ENCODE peak calls at places on chromosomes 12 and 14, in ten cellular contexts. K is HFF-Myc; E is neural crest cell; F is frontal cortex; R is ureter; I is endothelial cell; M is NCI-H2107; O is activated naive CD8-positive, alpha-beta T cell treated with anti-CD3 and anti-CD28 coated beads for 36 hours; H is NCI-H1092 treated with DMSO at 0.1 percent for 48 hours; L is cardiac muscle cell. W is an unnamed sample.

GRCh38 chr12:24198070-24198469 is 248.6 kb upstream of the SOX5 start:
- DNase-seq in K (no peak), E (no peak), F (no peak), R (no peak), I (no peak), M (no peak), O (no peak), H (no peak), L (no peak), W (no peak)

GRCh38 chr12:62632521-62632920 is 165.9 kb downstream of the MON2 start:
- DNase-seq in K (no peak), E (peak; percentile 40), F (peak; percentile 45), R (peak; percentile 54), I (peak; percentile 20), M (no peak), O (peak; percentile 5), H (peak; percentile 4), L (peak; percentile 65), W (peak; percentile 71)

GRCh38 chr12:30850684-30851083 is 75.9 kb upstream of the TSPAN11 start:
- DNase-seq in K (no peak), E (no peak), F (no peak), R (no peak), I (no peak), M (no peak), O (no peak), H (no peak), L (no peak), W (no peak)

GRCh38 chr14:88063807-88064206 is 58.9 kb downstream of the GPR65 start:
- DNase-seq in K (no peak), E (no peak), F (no peak), R (no peak), I (no peak), M (no peak), O (no peak), H (no peak), L (no peak), W (no peak)

GRCh38 chr12:109310247-109311125 is 1.4 kb upstream of the FOXN4 start:
- DNase-seq in K (no peak), E (no peak), F (no peak), R (no peak), I (no peak), M (peak; percentile 92), O (peak; percentile 15), H (peak; percentile 67), L (no peak), W (no peak)

GRCh38 chr12:120684523-120684932 is 2.4 kb upstream of the MLEC start:
- DNase-seq in K (no peak), E (no peak), F (no peak), R (no peak), I (no peak), M (no peak), O (no peak), H (no peak), L (peak; percentile 27), W (no peak)

GRCh38 chr14:22597771-22598098 is 365 bp upstream of the ABHD4 start:
- DNase-seq in K (no peak), E (no peak), F (no peak), R (no peak), I (no peak), M (no peak), O (no peak), H (no peak), L (peak; percentile 21), W (no peak)

GRCh38 chr14:95701846-95702221 is 12.1 kb downstream of the TCL1A start:
- DNase-seq in K (no peak), E (no peak), F (no peak), R (no peak), I (no peak), M (no peak), O (no peak), H (no peak), L (peak; percentile 50), W (no peak)

GRCh38 chr12:116601524-116601923 is 42.3 kb downstream of the MAP1LC3B2 start:
- DNase-seq in K (no peak), E (no peak), F (no peak), R (no peak), I (no peak), M (no peak), O (peak; percentile 21), H (no peak), L (peak; percentile 48), W (no peak)

GRCh38 chr12:16950041-16950677 is 344.2 kb upstream of the LMO3 start:
- DNase-seq in K (no peak), E (no peak), F (no peak), R (no peak), I (peak; percentile 7), M (no peak), O (no peak), H (no peak), L (no peak), W (no peak)

GRCh38 chr12:94263905-94264655 is 115.7 kb downstream of the PLXNC1 start:
- DNase-seq in K (peak; percentile 45), E (no peak), F (no peak), R (no peak), I (no peak), M (no peak), O (no peak), H (no peak), L (peak; percentile 51), W (no peak)

GRCh38 chr12:64510687-64511086 is 58.8 kb downstream of the TBK1 start:
- DNase-seq in K (no peak), E (no peak), F (no peak), R (no peak), I (no peak), M (no peak), O (no peak), H (no peak), L (no peak), W (no peak)

W was measured in psoas muscle.